ENCODE peak calls at places on chromosomes 4 and X, in ten cellular contexts. One of them, this sample, is unnamed.

GRCh38 chr4:138562544-138562961 is 320.4 kb upstream of the SLC7A11 start:
- DNase-seq in PC-3: peak
- DNase-seq in fibroblast of lung: peak
- DNase-seq in kidney epithelial cell: no peak
- DNase-seq in cardiac muscle cell: peak
- DNase-seq in body of pancreas: no peak
- DNase-seq in foreskin fibroblast: no peak
- DNase-seq in thoracic aorta: no peak
- DNase-seq in AG04450: peak
- DNase-seq in choroid plexus epithelial cell: peak
- DNase-seq in this sample: no peak

GRCh38 chr4:13327991-13328390 is 156.1 kb downstream of the RAB28 start:
- DNase-seq in thoracic aorta: no peak
- DNase-seq in kidney epithelial cell: no peak
- DNase-seq in foreskin fibroblast: peak
- DNase-seq in body of pancreas: no peak
- DNase-seq in choroid plexus epithelial cell: peak
- DNase-seq in cardiac muscle cell: no peak
- DNase-seq in AG04450: no peak
- DNase-seq in fibroblast of lung: no peak
- DNase-seq in PC-3: no peak
- DNase-seq in this sample: no peak

GRCh38 chr4:113872426-113873260 is 106.8 kb downstream of the ARSJ start:
- DNase-seq in AG04450: no peak
- DNase-seq in fibroblast of lung: no peak
- DNase-seq in kidney epithelial cell: peak
- DNase-seq in PC-3: no peak
- DNase-seq in cardiac muscle cell: no peak
- DNase-seq in body of pancreas: no peak
- DNase-seq in thoracic aorta: no peak
- DNase-seq in choroid plexus epithelial cell: peak
- DNase-seq in foreskin fibroblast: no peak
- DNase-seq in this sample: no peak

GRCh38 chr4:142728209-142728608 is 117.9 kb downstream of the INPP4B start:
- DNase-seq in cardiac muscle cell: no peak
- DNase-seq in thoracic aorta: no peak
- DNase-seq in fibroblast of lung: peak
- DNase-seq in PC-3: no peak
- DNase-seq in foreskin fibroblast: peak
- DNase-seq in choroid plexus epithelial cell: no peak
- DNase-seq in body of pancreas: no peak
- DNase-seq in AG04450: no peak
- DNase-seq in kidney epithelial cell: no peak
- DNase-seq in this sample: no peak

GRCh38 chrX:39262641-39263040 is 461.4 kb downstream of the MID1IP1 start:
- DNase-seq in foreskin fibroblast: no peak
- DNase-seq in body of pancreas: no peak
- DNase-seq in AG04450: no peak
- DNase-seq in PC-3: no peak
- DNase-seq in fibroblast of lung: no peak
- DNase-seq in cardiac muscle cell: no peak
- DNase-seq in thoracic aorta: no peak
- DNase-seq in kidney epithelial cell: no peak
- DNase-seq in choroid plexus epithelial cell: no peak
- DNase-seq in this sample: no peak

GRCh38 chr4:169999923-170000322 is 26.3 kb downstream of the MFAP3L start:
- DNase-seq in kidney epithelial cell: no peak
- DNase-seq in choroid plexus epithelial cell: no peak
- DNase-seq in thoracic aorta: no peak
- DNase-seq in AG04450: no peak
- DNase-seq in body of pancreas: no peak
- DNase-seq in cardiac muscle cell: no peak
- DNase-seq in PC-3: no peak
- DNase-seq in foreskin fibroblast: no peak
- DNase-seq in fibroblast of lung: no peak
- DNase-seq in this sample: no peak

GRCh38 chr4:91592125-91592524 is 711.6 kb upstream of the GRID2 start:
- DNase-seq in kidney epithelial cell: no peak
- DNase-seq in foreskin fibroblast: no peak
- DNase-seq in choroid plexus epithelial cell: no peak
- DNase-seq in AG04450: no peak
- DNase-seq in fibroblast of lung: no peak
- DNase-seq in cardiac muscle cell: no peak
- DNase-seq in PC-3: no peak
- DNase-seq in thoracic aorta: no peak
- DNase-seq in body of pancreas: no peak
- DNase-seq in this sample: no peak

GRCh38 chrX:56729152-56729557 is at the start of gene NBDY:
- DNase-seq in choroid plexus epithelial cell: peak
- DNase-seq in thoracic aorta: no peak
- DNase-seq in cardiac muscle cell: peak
- DNase-seq in body of pancreas: peak
- DNase-seq in kidney epithelial cell: no peak
- DNase-seq in PC-3: peak
- DNase-seq in AG04450: no peak
- DNase-seq in fibroblast of lung: peak
- DNase-seq in foreskin fibroblast: peak
- DNase-seq in this sample: no peak

GRCh38 chrX:40607381-40607780 is 15.8 kb upstream of the MPC1L start:
- DNase-seq in thoracic aorta: no peak
- DNase-seq in body of pancreas: no peak
- DNase-seq in kidney epithelial cell: no peak
- DNase-seq in PC-3: no peak
- DNase-seq in foreskin fibroblast: no peak
- DNase-seq in AG04450: no peak
- DNase-seq in choroid plexus epithelial cell: peak
- DNase-seq in fibroblast of lung: peak
- DNase-seq in cardiac muscle cell: peak
- DNase-seq in this sample: no peak

GRCh38 chrX:42710452-42710851 is 67.5 kb downstream of the PPP1R2C start:
- DNase-seq in foreskin fibroblast: no peak
- DNase-seq in fibroblast of lung: no peak
- DNase-seq in choroid plexus epithelial cell: no peak
- DNase-seq in AG04450: no peak
- DNase-seq in PC-3: no peak
- DNase-seq in kidney epithelial cell: no peak
- DNase-seq in thoracic aorta: no peak
- DNase-seq in cardiac muscle cell: no peak
- DNase-seq in body of pancreas: no peak
- DNase-seq in this sample: no peak

GRCh38 chr4:71595576-71596108 is 188.2 kb downstream of the GC start:
- DNase-seq in cardiac muscle cell: peak
- DNase-seq in choroid plexus epithelial cell: no peak
- DNase-seq in AG04450: no peak
- DNase-seq in foreskin fibroblast: no peak
- DNase-seq in PC-3: no peak
- DNase-seq in fibroblast of lung: peak
- DNase-seq in kidney epithelial cell: no peak
- DNase-seq in thoracic aorta: no peak
- DNase-seq in body of pancreas: no peak
- DNase-seq in this sample: no peak

GRCh38 chr4:183347586-183347985 is 25.4 kb upstream of the CLDN24 start:
- DNase-seq in foreskin fibroblast: peak
- DNase-seq in thoracic aorta: no peak
- DNase-seq in fibroblast of lung: peak
- DNase-seq in body of pancreas: no peak
- DNase-seq in kidney epithelial cell: no peak
- DNase-seq in choroid plexus epithelial cell: peak
- DNase-seq in cardiac muscle cell: peak
- DNase-seq in AG04450: no peak
- DNase-seq in PC-3: no peak
- DNase-seq in this sample: no peak

GRCh38 chrX:21747523-21747922 is 10.4 kb downstream of the SMPX start:
- DNase-seq in foreskin fibroblast: no peak
- DNase-seq in cardiac muscle cell: peak
- DNase-seq in choroid plexus epithelial cell: no peak
- DNase-seq in body of pancreas: no peak
- DNase-seq in AG04450: no peak
- DNase-seq in kidney epithelial cell: no peak
- DNase-seq in thoracic aorta: no peak
- DNase-seq in fibroblast of lung: no peak
- DNase-seq in PC-3: no peak
- DNase-seq in this sample: no peak

GRCh38 chr4:124275-125081 is at the start of gene ZNF718:
- DNase-seq in foreskin fibroblast: peak
- DNase-seq in fibroblast of lung: peak
- DNase-seq in body of pancreas: peak
- DNase-seq in cardiac muscle cell: peak
- DNase-seq in thoracic aorta: peak
- DNase-seq in choroid plexus epithelial cell: peak
- DNase-seq in PC-3: peak
- DNase-seq in AG04450: peak
- DNase-seq in kidney epithelial cell: peak
- DNase-seq in this sample: peak

GRCh38 chr4:63505714-63506460 is 903.4 kb downstream of the TECRL start:
- DNase-seq in fibroblast of lung: no peak
- DNase-seq in cardiac muscle cell: no peak
- DNase-seq in AG04450: no peak
- DNase-seq in thoracic aorta: no peak
- DNase-seq in kidney epithelial cell: no peak
- DNase-seq in foreskin fibroblast: no peak
- DNase-seq in body of pancreas: no peak
- DNase-seq in choroid plexus epithelial cell: no peak
- DNase-seq in PC-3: no peak
- DNase-seq in this sample: no peak

GRCh38 chr4:55312491-55313101 is 33.4 kb upstream of the SRD5A3 start:
- DNase-seq in PC-3: peak
- DNase-seq in fibroblast of lung: peak
- DNase-seq in kidney epithelial cell: peak
- DNase-seq in body of pancreas: peak
- DNase-seq in choroid plexus epithelial cell: peak
- DNase-seq in cardiac muscle cell: peak
- DNase-seq in thoracic aorta: no peak
- DNase-seq in foreskin fibroblast: peak
- DNase-seq in AG04450: no peak
- DNase-seq in this sample: no peak

GRCh38 chr4:15754323-15754722 is 23.8 kb upstream of the CD38 start:
- DNase-seq in AG04450: no peak
- DNase-seq in PC-3: peak
- DNase-seq in body of pancreas: no peak
- DNase-seq in thoracic aorta: no peak
- DNase-seq in cardiac muscle cell: peak
- DNase-seq in choroid plexus epithelial cell: peak
- DNase-seq in foreskin fibroblast: no peak
- DNase-seq in kidney epithelial cell: no peak
- DNase-seq in fibroblast of lung: peak
- DNase-seq in this sample: no peak

GRCh38 chrX:133983243-133983973 is 2.0 kb downstream of the GPC3 start:
- DNase-seq in cardiac muscle cell: no peak
- DNase-seq in AG04450: no peak
- DNase-seq in body of pancreas: no peak
- DNase-seq in PC-3: no peak
- DNase-seq in foreskin fibroblast: no peak
- DNase-seq in thoracic aorta: no peak
- DNase-seq in kidney epithelial cell: no peak
- DNase-seq in choroid plexus epithelial cell: no peak
- DNase-seq in fibroblast of lung: no peak
- DNase-seq in this sample: no peak
- H3K4me3 ChIP-seq in cardiac muscle cell: peak
- H3K4me3 ChIP-seq in AG04450: no peak
- H3K4me3 ChIP-seq in body of pancreas: no peak
- H3K4me3 ChIP-seq in PC-3: no peak
- H3K4me3 ChIP-seq in foreskin fibroblast: no peak
- H3K4me3 ChIP-seq in thoracic aorta: no peak
- H3K4me3 ChIP-seq in kidney epithelial cell: no peak
- H3K4me3 ChIP-seq in choroid plexus epithelial cell: no peak
- H3K4me3 ChIP-seq in fibroblast of lung: no peak
- H3K4me3 ChIP-seq in this sample: no peak

DNA sequence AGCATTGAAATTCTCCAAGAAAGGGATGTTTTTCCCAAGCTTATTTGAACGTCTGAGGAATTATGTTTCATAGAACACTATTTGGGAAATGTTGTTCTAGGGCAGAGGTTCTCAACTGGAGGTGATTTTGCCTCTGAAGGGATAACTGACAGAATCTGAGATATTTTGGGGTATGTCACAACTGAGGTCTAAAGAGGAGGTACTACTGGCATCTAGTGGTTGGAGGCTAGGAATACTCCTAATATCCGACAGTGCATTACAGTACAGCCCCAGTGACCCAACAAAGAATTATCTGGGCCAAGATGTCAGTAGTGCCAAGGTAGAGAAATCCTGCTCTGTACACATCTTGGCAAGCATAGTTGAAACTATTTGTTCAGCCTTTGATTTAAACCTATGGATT is 6.4 kb downstream of the HSPA4L start:
- DNase-seq in kidney epithelial cell: no peak
- DNase-seq in AG04450: no peak
- DNase-seq in PC-3: peak
- DNase-seq in foreskin fibroblast: no peak
- DNase-seq in body of pancreas: no peak
- DNase-seq in fibroblast of lung: no peak
- DNase-seq in choroid plexus epithelial cell: peak
- DNase-seq in thoracic aorta: no peak
- DNase-seq in cardiac muscle cell: peak
- DNase-seq in this sample: no peak
- TF ChIP-seq CTCF in kidney epithelial cell: peak
- TF ChIP-seq CTCF in AG04450: peak
- TF ChIP-seq CTCF in PC-3: peak
- TF ChIP-seq CTCF in foreskin fibroblast: no peak
- TF ChIP-seq CTCF in body of pancreas: no peak
- TF ChIP-seq CTCF in fibroblast of lung: peak
- TF ChIP-seq CTCF in choroid plexus epithelial cell: peak
- TF ChIP-seq CTCF in thoracic aorta: no peak
- TF ChIP-seq CTCF in cardiac muscle cell: no peak
- TF ChIP-seq CTCF in this sample: peak

GRCh38 chrX:17738737-17739535 is 1.6 kb downstream of the SCML1 start:
- DNase-seq in cardiac muscle cell: peak
- DNase-seq in foreskin fibroblast: no peak
- DNase-seq in fibroblast of lung: peak
- DNase-seq in AG04450: no peak
- DNase-seq in thoracic aorta: no peak
- DNase-seq in choroid plexus epithelial cell: peak
- DNase-seq in kidney epithelial cell: no peak
- DNase-seq in body of pancreas: no peak
- DNase-seq in PC-3: no peak
- DNase-seq in this sample: no peak
- H3K4me3 ChIP-seq in cardiac muscle cell: peak
- H3K4me3 ChIP-seq in foreskin fibroblast: peak
- H3K4me3 ChIP-seq in fibroblast of lung: peak
- H3K4me3 ChIP-seq in AG04450: peak
- H3K4me3 ChIP-seq in thoracic aorta: peak
- H3K4me3 ChIP-seq in choroid plexus epithelial cell: peak
- H3K4me3 ChIP-seq in kidney epithelial cell: peak
- H3K4me3 ChIP-seq in body of pancreas: peak
- H3K4me3 ChIP-seq in PC-3: peak
- H3K4me3 ChIP-seq in this sample: peak

DNA sequence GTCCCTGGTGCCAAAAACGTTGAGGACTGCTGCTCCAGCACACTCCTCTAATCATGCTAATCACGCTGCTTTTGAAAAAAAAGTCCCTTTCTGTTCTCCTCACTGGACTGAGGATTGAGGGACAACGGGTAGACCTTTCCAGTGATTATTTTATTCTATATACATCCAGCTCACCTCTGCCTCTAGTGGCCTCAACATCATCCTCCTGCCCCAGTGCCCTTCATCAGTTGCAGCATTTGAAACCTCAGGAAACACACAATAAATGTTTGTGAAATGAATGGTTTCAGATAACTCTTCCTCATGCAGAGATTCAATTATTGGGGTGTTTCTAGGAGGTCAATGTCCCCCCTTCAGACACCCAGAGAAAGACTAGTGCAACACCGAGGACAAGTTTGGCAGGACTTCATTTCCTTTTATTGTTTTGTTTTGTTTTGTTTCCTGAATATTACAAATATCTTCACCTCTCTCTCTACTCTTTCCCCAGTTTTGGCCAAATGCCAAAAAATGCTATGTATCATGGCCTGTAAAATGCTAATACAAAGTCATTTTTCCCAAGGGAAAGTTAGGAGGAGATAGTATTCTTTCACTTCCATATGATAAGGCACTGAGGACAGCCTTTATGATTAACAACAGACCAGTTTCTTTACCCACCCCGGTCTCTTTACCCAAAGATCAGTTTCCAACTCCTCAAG is 460.1 kb upstream of the SLIT2 start:
- DNase-seq in PC-3: peak
- DNase-seq in cardiac muscle cell: peak
- DNase-seq in thoracic aorta: no peak
- DNase-seq in AG04450: no peak
- DNase-seq in fibroblast of lung: no peak
- DNase-seq in foreskin fibroblast: peak
- DNase-seq in choroid plexus epithelial cell: peak
- DNase-seq in kidney epithelial cell: no peak
- DNase-seq in body of pancreas: no peak
- DNase-seq in this sample: no peak
- TF ChIP-seq CTCF in PC-3: peak
- TF ChIP-seq CTCF in cardiac muscle cell: peak
- TF ChIP-seq CTCF in thoracic aorta: no peak
- TF ChIP-seq CTCF in AG04450: peak
- TF ChIP-seq CTCF in fibroblast of lung: peak
- TF ChIP-seq CTCF in foreskin fibroblast: peak
- TF ChIP-seq CTCF in choroid plexus epithelial cell: peak
- TF ChIP-seq CTCF in kidney epithelial cell: no peak
- TF ChIP-seq CTCF in body of pancreas: no peak
- TF ChIP-seq CTCF in this sample: no peak